ENCODE peak calls at places on chromosomes 11 and 22, in ten cellular contexts. One of them, this sample, is unnamed.

GRCh38 chr22:37560682-37561208 is 465 bp downstream of the CDC42EP1 start:
- DNase-seq in iPS-NIHi11: peak
- DNase-seq in left ventricle myocardium superior: peak
- DNase-seq in activated T-cell treated with anti-CD3 and anti-CD28 coated beads, Interleukin-2, amount 50 U/mL, for 1 hour: no peak
- DNase-seq in amniotic stem cell: no peak
- DNase-seq in activated CD4-positive, alpha-beta T cell treated with anti-CD3 and anti-CD28 coated beads for 48 hours: no peak
- DNase-seq in caudate nucleus: no peak
- DNase-seq in substantia nigra: no peak
- DNase-seq in T47D: peak
- DNase-seq in NCI-H460: no peak
- DNase-seq in this sample: no peak

GRCh38 chr11:105862736-105863367 is 159.2 kb downstream of the MSANTD4 start:
- DNase-seq in activated CD4-positive, alpha-beta T cell treated with anti-CD3 and anti-CD28 coated beads for 48 hours: no peak
- DNase-seq in amniotic stem cell: peak
- DNase-seq in caudate nucleus: no peak
- DNase-seq in iPS-NIHi11: peak
- DNase-seq in activated T-cell treated with anti-CD3 and anti-CD28 coated beads, Interleukin-2, amount 50 U/mL, for 1 hour: no peak
- DNase-seq in T47D: peak
- DNase-seq in NCI-H460: peak
- DNase-seq in left ventricle myocardium superior: no peak
- DNase-seq in substantia nigra: no peak
- DNase-seq in this sample: peak

GRCh38 chr11:70539360-70540095 is 141.2 kb downstream of the CTTN start:
- DNase-seq in activated T-cell treated with anti-CD3 and anti-CD28 coated beads, Interleukin-2, amount 50 U/mL, for 1 hour: no peak
- DNase-seq in T47D: no peak
- DNase-seq in caudate nucleus: no peak
- DNase-seq in left ventricle myocardium superior: peak
- DNase-seq in amniotic stem cell: no peak
- DNase-seq in iPS-NIHi11: peak
- DNase-seq in substantia nigra: no peak
- DNase-seq in NCI-H460: no peak
- DNase-seq in activated CD4-positive, alpha-beta T cell treated with anti-CD3 and anti-CD28 coated beads for 48 hours: no peak
- DNase-seq in this sample: no peak

GRCh38 chr22:37462983-37463382 is 23.2 kb downstream of the MFNG start:
- DNase-seq in activated CD4-positive, alpha-beta T cell treated with anti-CD3 and anti-CD28 coated beads for 48 hours: no peak
- DNase-seq in iPS-NIHi11: peak
- DNase-seq in substantia nigra: no peak
- DNase-seq in left ventricle myocardium superior: no peak
- DNase-seq in T47D: peak
- DNase-seq in amniotic stem cell: no peak
- DNase-seq in activated T-cell treated with anti-CD3 and anti-CD28 coated beads, Interleukin-2, amount 50 U/mL, for 1 hour: no peak
- DNase-seq in NCI-H460: no peak
- DNase-seq in caudate nucleus: no peak
- DNase-seq in this sample: peak

GRCh38 chr11:73252577-73253191 is 19.5 kb upstream of the P2RY6 start:
- DNase-seq in iPS-NIHi11: peak
- DNase-seq in T47D: peak
- DNase-seq in activated T-cell treated with anti-CD3 and anti-CD28 coated beads, Interleukin-2, amount 50 U/mL, for 1 hour: no peak
- DNase-seq in amniotic stem cell: no peak
- DNase-seq in activated CD4-positive, alpha-beta T cell treated with anti-CD3 and anti-CD28 coated beads for 48 hours: peak
- DNase-seq in substantia nigra: no peak
- DNase-seq in NCI-H460: no peak
- DNase-seq in caudate nucleus: no peak
- DNase-seq in left ventricle myocardium superior: no peak
- DNase-seq in this sample: no peak

GRCh38 chr11:83006877-83007330 is 64.8 kb downstream of the RAB30 start:
- DNase-seq in iPS-NIHi11: no peak
- DNase-seq in NCI-H460: no peak
- DNase-seq in caudate nucleus: no peak
- DNase-seq in substantia nigra: no peak
- DNase-seq in activated CD4-positive, alpha-beta T cell treated with anti-CD3 and anti-CD28 coated beads for 48 hours: peak
- DNase-seq in left ventricle myocardium superior: no peak
- DNase-seq in amniotic stem cell: no peak
- DNase-seq in activated T-cell treated with anti-CD3 and anti-CD28 coated beads, Interleukin-2, amount 50 U/mL, for 1 hour: no peak
- DNase-seq in T47D: peak
- DNase-seq in this sample: no peak

GRCh38 chr11:93085097-93085496 is 112.7 kb downstream of the SLC36A4 start:
- DNase-seq in activated T-cell treated with anti-CD3 and anti-CD28 coated beads, Interleukin-2, amount 50 U/mL, for 1 hour: no peak
- DNase-seq in caudate nucleus: no peak
- DNase-seq in NCI-H460: peak
- DNase-seq in T47D: no peak
- DNase-seq in activated CD4-positive, alpha-beta T cell treated with anti-CD3 and anti-CD28 coated beads for 48 hours: no peak
- DNase-seq in amniotic stem cell: peak
- DNase-seq in substantia nigra: no peak
- DNase-seq in iPS-NIHi11: no peak
- DNase-seq in left ventricle myocardium superior: no peak
- DNase-seq in this sample: peak

GRCh38 chr22:36577019-36577418 is 48.1 kb upstream of the EIF3D start:
- DNase-seq in NCI-H460: no peak
- DNase-seq in activated T-cell treated with anti-CD3 and anti-CD28 coated beads, Interleukin-2, amount 50 U/mL, for 1 hour: no peak
- DNase-seq in amniotic stem cell: peak
- DNase-seq in activated CD4-positive, alpha-beta T cell treated with anti-CD3 and anti-CD28 coated beads for 48 hours: no peak
- DNase-seq in left ventricle myocardium superior: no peak
- DNase-seq in iPS-NIHi11: no peak
- DNase-seq in substantia nigra: no peak
- DNase-seq in T47D: no peak
- DNase-seq in caudate nucleus: no peak
- DNase-seq in this sample: no peak

GRCh38 chr11:124536520-124536919 is 6.9 kb downstream of the OR8B12 start:
- DNase-seq in amniotic stem cell: no peak
- DNase-seq in NCI-H460: peak
- DNase-seq in caudate nucleus: no peak
- DNase-seq in activated T-cell treated with anti-CD3 and anti-CD28 coated beads, Interleukin-2, amount 50 U/mL, for 1 hour: no peak
- DNase-seq in iPS-NIHi11: peak
- DNase-seq in left ventricle myocardium superior: peak
- DNase-seq in substantia nigra: no peak
- DNase-seq in activated CD4-positive, alpha-beta T cell treated with anti-CD3 and anti-CD28 coated beads for 48 hours: no peak
- DNase-seq in T47D: peak
- DNase-seq in this sample: peak